ENCODE peak calls at places on chromosomes 16 and 17, in four cellular contexts. S, L, V and P are unnamed samples.

GRCh38 chr17:80662557-80662956 is 117.9 kb downstream of the RPTOR start:
- DNase-seq in S (no peak), L (no peak), V (no peak), P (no peak)

GRCh38 chr17:68777243-68777855 is 176.2 kb upstream of the FAM20A start:
- DNase-seq in S (no peak), L (peak; percentile 80), V (peak; percentile 79), P (peak; percentile 72)

GRCh38 chr17:83100220-83100852 is 20.9 kb downstream of the METRNL start:
- DNase-seq in S (no peak), L (peak; percentile 71), V (no peak), P (no peak)

GRCh38 chr17:62792122-62792800 is 15.9 kb downstream of the MARCHF10 start:
- DNase-seq in S (no peak), L (peak; percentile 64), V (peak; percentile 89), P (no peak)

GRCh38 chr16:50320310-50320709 is 48.5 kb downstream of the BRD7 start:
- DNase-seq in S (no peak), L (no peak), V (no peak), P (no peak)

GRCh38 chr16:80912651-80913050 is 94.0 kb downstream of the CMC2 start:
- DNase-seq in S (no peak), L (no peak), V (no peak), P (no peak)

GRCh38 chr16:31833047-31833446 is 40.6 kb upstream of the ZNF267 start:
- DNase-seq in S (no peak), L (no peak), V (no peak), P (no peak)

GRCh38 chr17:9256944-9257629 is 235.8 kb downstream of the NTN1 start:
- DNase-seq in S (no peak), L (no peak), V (no peak), P (no peak)

GRCh38 chr17:8016632-8017424 is 14.4 kb downstream of the GUCY2D start:
- DNase-seq in S (no peak), L (peak; percentile 64), V (no peak), P (peak; percentile 75)

GRCh38 chr17:3762922-3763776 is 37.8 kb downstream of the ITGAE start:
- DNase-seq in S (no peak), L (no peak), V (no peak), P (no peak)

GRCh38 chr17:47205419-47205963 is 3.7 kb upstream of the MYL4 start:
- DNase-seq in S (no peak), L (peak; percentile 65), V (peak; percentile 85), P (peak; percentile 87)

GRCh38 chr17:66542183-66542966 is 240.0 kb downstream of the PRKCA start:
- DNase-seq in S (no peak), L (no peak), V (no peak), P (peak; percentile 91)

GRCh38 chr16:84553873-84554399 is 49.5 kb upstream of the MEAK7 start:
- DNase-seq in S (no peak), L (no peak), V (no peak), P (no peak)

GRCh38 chr17:42249681-42250446 is 26.3 kb downstream of the STAT5B start:
- DNase-seq in S (no peak), L (no peak), V (no peak), P (no peak)

GRCh38 chr17:59863607-59864006 is 29.1 kb downstream of the TUBD1 start:
- DNase-seq in S (no peak), L (no peak), V (no peak), P (no peak)

GRCh38 chr16:65226077-65226476 is 104.2 kb upstream of the CDH11 start:
- DNase-seq in S (no peak), L (no peak), V (no peak), P (no peak)

GRCh38 chr17:83189013-83189672 is 109.7 kb downstream of the METRNL start:
- DNase-seq in S (no peak), L (peak; percentile 3), V (no peak), P (no peak)

GRCh38 chr16:83994087-83994486 is 26.0 kb downstream of the NECAB2 start:
- DNase-seq in S (no peak), L (peak; percentile 41), V (no peak), P (no peak)

GRCh38 chr17:45722161-45722560 is 62.0 kb upstream of the CRHR1 start:
- DNase-seq in S (no peak), L (no peak), V (no peak), P (no peak)

GRCh38 chr17:29977836-29978235 is 36.4 kb downstream of the EFCAB5 start:
- DNase-seq in S (no peak), L (no peak), V (no peak), P (no peak)

GRCh38 chr17:66507103-66507923 is 204.9 kb downstream of the PRKCA start:
- DNase-seq in S (no peak), L (peak; percentile 66), V (no peak), P (no peak)

GRCh38 chr17:75689441-75689873 is 22.3 kb downstream of the SAP30BP start:
- DNase-seq in S (no peak), L (no peak), V (no peak), P (no peak)

GRCh38 chr17:73187203-73187769 is 5.6 kb upstream of the COG1 start:
- DNase-seq in S (no peak), L (no peak), V (no peak), P (no peak)

GRCh38 chr16:29926675-29927522 is 873 bp upstream of the KCTD13 start:
- DNase-seq in S (no peak), L (peak; percentile 56), V (no peak), P (no peak)

GRCh38 chr16:57084257-57084770 is 8.1 kb upstream of the CPNE2 start:
- DNase-seq in S (peak; percentile 52), L (peak; percentile 76), V (peak; percentile 66), P (peak; percentile 92)

GRCh38 chr17:75996665-75997590 is 3.7 kb upstream of the CDK3 start:
- DNase-seq in S (no peak), L (no peak), V (peak; percentile 92), P (no peak)

GRCh38 chr17:68491864-68492263 is 20.4 kb upstream of the PRKAR1A start:
- DNase-seq in S (no peak), L (peak; percentile 58), V (no peak), P (no peak)

GRCh38 chr17:28379814-28380571 is 8.5 kb downstream of the SARM1 start:
- DNase-seq in S (no peak), L (no peak), V (no peak), P (no peak)

GRCh38 chr16:117381-118365 is 20.8 kb downstream of the NPRL3 start:
- DNase-seq in S (peak; percentile 39), L (peak; percentile 76), V (peak; percentile 80), P (peak; percentile 88)

GRCh38 chr17:48812001-48812400 is 5.0 kb downstream of the TTLL6 start:
- DNase-seq in S (no peak), L (no peak), V (no peak), P (no peak)

GRCh38 chr16:1659071-1659470 is 19.0 kb upstream of the JPT2 start:
- DNase-seq in S (no peak), L (no peak), V (no peak), P (no peak)
- H3K27ac ChIP-seq in S (no peak overlapping the region), L (no peak overlapping the region), V (no peak overlapping the region), P (no peak overlapping the region)

DNA sequence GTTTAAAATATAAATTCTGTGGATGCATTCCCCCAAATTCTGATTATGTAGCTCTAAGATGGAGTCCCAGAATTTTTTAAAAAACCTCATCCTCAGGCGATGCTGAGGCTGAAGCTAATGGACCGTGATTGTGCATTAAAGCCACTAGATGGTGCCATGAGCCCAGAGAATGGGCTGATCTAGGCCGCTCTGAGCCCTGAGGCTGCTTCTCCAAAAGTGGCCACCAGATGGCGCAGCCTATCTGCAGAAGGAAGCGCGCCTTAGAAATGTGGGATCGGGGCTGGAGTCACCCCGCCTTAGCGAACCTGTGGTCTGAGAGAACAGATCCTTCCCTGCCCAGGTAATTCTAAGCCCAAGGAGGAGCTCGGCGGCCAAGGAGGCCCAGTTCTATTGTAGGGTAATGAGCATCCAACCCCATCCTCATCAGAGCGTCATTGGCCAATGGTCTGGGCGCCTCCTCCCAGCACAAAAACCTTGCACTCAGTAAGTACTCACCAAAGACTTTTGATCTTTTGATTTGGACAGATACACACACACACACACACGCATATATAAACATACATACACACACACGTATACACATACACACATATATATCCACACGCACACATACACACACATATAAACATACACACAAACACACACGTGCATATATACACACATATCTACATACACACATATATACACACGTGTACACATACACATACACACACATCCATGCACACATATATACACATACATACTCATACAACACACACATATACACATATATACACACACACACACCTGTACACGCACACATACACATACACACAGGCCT is 13.7 kb upstream of the MMP2 start:
- DNase-seq in S (peak; percentile 67), L (peak; percentile 94), V (peak; percentile 86), P (peak; percentile 95)
- H3K4me3 ChIP-seq in S (no peak overlapping the region), L (no peak overlapping the region), V (no peak overlapping the region), P (no peak overlapping the region)

DNA sequence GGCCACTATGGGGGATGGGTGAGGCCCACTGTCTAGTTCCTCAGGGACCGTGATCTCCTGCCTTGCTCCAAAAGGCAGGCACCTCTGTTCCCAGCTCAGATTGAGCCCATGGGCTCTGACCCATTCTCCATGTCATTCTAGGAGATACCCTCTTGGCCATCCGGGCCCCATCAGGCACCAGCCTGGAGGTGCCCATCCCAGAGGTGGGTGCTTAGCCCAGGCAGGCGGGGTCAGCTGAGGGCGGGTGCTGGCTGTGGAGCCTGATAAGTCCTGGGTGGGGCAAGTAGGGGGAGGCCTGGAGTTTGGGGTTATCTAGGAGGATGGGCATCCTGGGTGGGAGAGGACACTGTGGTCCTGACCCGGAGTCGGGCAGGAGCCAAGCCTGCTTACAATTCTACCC is 2.3 kb downstream of the E2F4 start:
- DNase-seq in S (no peak), L (no peak), V (no peak), P (no peak)
- H3K27ac ChIP-seq in S (peak overlapping the region; percentile 94), L (no peak overlapping the region), V (no peak overlapping the region), P (no peak overlapping the region)

GRCh38 chr17:40596261-40596919 is 31.1 kb upstream of the CCR7 start:
- DNase-seq in S (no peak), L (no peak), V (no peak), P (peak; percentile 68)
- H3K4me3 ChIP-seq in S (peak overlapping the region; percentile 17), L (no peak overlapping the region), V (no peak overlapping the region), P (no peak overlapping the region)

DNA sequence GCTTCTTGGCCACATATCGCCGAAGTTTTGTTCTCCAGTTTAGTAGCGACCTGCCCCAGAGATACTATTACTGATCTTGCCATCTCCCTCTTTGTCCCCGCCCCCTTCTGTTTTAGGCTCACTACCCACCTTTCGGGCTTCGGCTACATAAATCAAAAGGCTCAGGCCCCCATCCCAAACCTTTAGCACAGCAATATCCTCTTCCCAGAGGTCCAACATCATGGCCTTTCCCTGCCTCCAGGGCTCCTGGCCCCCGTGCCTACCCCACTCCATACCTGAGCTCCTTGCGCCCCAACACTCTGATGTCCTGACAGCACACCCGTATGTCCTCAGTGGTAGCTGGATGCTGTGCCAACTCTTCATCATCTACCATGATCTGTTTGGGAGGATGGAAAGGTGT is 2.9 kb upstream of the PSMC5 start:
- DNase-seq in S (no peak), L (no peak), V (no peak), P (no peak)
- H3K27ac ChIP-seq in S (peak overlapping the region; percentile 8), L (no peak overlapping the region), V (no peak overlapping the region), P (no peak overlapping the region)